ENCODE peak calls at places on chromosomes 7 and 10, in six cellular contexts. Y is GM10248, K is astrocyte of the cerebellum, O is heart right ventricle, L is cardiac muscle cell, J is adrenal gland. S is an unnamed sample.

GRCh38 chr10:122461367-122461728 is at the start of gene HTRA1:
- DNase-seq in O (peak; percentile 86), K (no peak), Y (no peak), L (peak; percentile 80), J (peak; percentile 80), S (peak; percentile 54)

GRCh38 chr10:80498833-80499671 is 38.6 kb upstream of the SH2D4B start:
- DNase-seq in K (peak; percentile 93), O (peak; percentile 88), J (peak; percentile 99), Y (no peak), L (peak; percentile 99), S (peak; percentile 95)

GRCh38 chr7:51279391-51280023 is 37.1 kb downstream of the COBL start:
- DNase-seq in L (no peak), K (no peak), J (no peak), O (no peak), Y (no peak), S (no peak)

GRCh38 chr10:80598084-80598798 is 60.5 kb downstream of the SH2D4B start:
- DNase-seq in Y (peak; percentile 42), L (no peak), J (no peak), O (no peak), K (no peak), S (no peak)

GRCh38 chr7:74199551-74200355 is 10.1 kb upstream of the LAT2 start:
- DNase-seq in L (no peak), J (no peak), Y (no peak), K (no peak), O (no peak), S (no peak)

GRCh38 chr7:98802088-98802780 is 67.6 kb downstream of the TMEM130 start:
- DNase-seq in O (peak; percentile 11), J (peak; percentile 61), K (peak; percentile 51), L (peak; percentile 81), Y (peak; percentile 84), S (no peak)

GRCh38 chr7:155021699-155022145 is 18.8 kb upstream of the PAXIP1 start:
- DNase-seq in J (no peak), O (no peak), K (no peak), Y (no peak), L (no peak), S (no peak)

GRCh38 chr7:159001811-159002210 is 142.9 kb downstream of the VIPR2 start:
- DNase-seq in J (no peak), O (no peak), K (no peak), Y (no peak), L (no peak), S (no peak)

GRCh38 chr10:46040004-46040403 is 6.1 kb downstream of the MSMB start:
- DNase-seq in Y (no peak), L (no peak), J (no peak), K (no peak), O (no peak), S (no peak)

GRCh38 chr10:132264966-132265877 is 42.5 kb downstream of the STK32C start:
- DNase-seq in O (peak; percentile 5), J (peak; percentile 37), K (no peak), L (no peak), Y (no peak), S (no peak)

GRCh38 chr10:80416401-80417098 is 8.2 kb downstream of the PRXL2A start:
- DNase-seq in O (peak; percentile 74), K (peak; percentile 49), Y (no peak), L (peak; percentile 93), J (no peak), S (no peak)

GRCh38 chr10:79079490-79080355 is 11.0 kb downstream of the ZMIZ1 start:
- DNase-seq in O (peak; percentile 62), J (peak; percentile 67), L (peak; percentile 42), K (no peak), Y (no peak), S (no peak)

GRCh38 chr7:27116019-27116411 is 13.5 kb upstream of the HOXA2 start:
- DNase-seq in O (no peak), K (no peak), Y (no peak), J (no peak), L (no peak), S (no peak)

GRCh38 chr10:102133373-102134195 is 744 bp downstream of the PPRC1 start:
- DNase-seq in O (peak; percentile 67), L (peak; percentile 85), Y (peak; percentile 67), K (no peak), J (peak; percentile 91), S (no peak)

GRCh38 chr7:80357530-80357929 is 154.3 kb downstream of the GNAT3 start:
- DNase-seq in O (no peak), Y (no peak), K (peak; percentile 15), J (no peak), L (peak; percentile 86), S (peak; percentile 81)

GRCh38 chr7:4255336-4255735 is 426.8 kb upstream of the FOXK1 start:
- DNase-seq in K (no peak), Y (no peak), O (no peak), L (no peak), J (no peak), S (no peak)

GRCh38 chr10:88037623-88038022 is 174.2 kb downstream of the PTEN start:
- DNase-seq in K (no peak), J (no peak), O (no peak), L (no peak), Y (no peak), S (no peak)

GRCh38 chr10:88114368-88114767 is 250.9 kb downstream of the PTEN start:
- DNase-seq in Y (peak; percentile 50), L (peak; percentile 39), O (peak; percentile 20), K (no peak), J (peak; percentile 40), S (no peak)

GRCh38 chr10:93376372-93377296 is 105.5 kb downstream of the MYOF start:
- DNase-seq in L (peak; percentile 91), Y (peak; percentile 65), J (peak; percentile 57), O (peak; percentile 25), K (peak; percentile 84), S (peak; percentile 72)

GRCh38 chr7:41058986-41059741 is 643.7 kb downstream of the INHBA start:
- DNase-seq in J (no peak), Y (no peak), K (no peak), O (no peak), L (peak; percentile 18), S (no peak)

GRCh38 chr10:127570036-127570435 is 20.9 kb downstream of the NPS start:
- DNase-seq in O (no peak), K (no peak), L (no peak), J (no peak), Y (no peak), S (no peak)

GRCh38 chr7:20172736-20173334 is 44.3 kb downstream of the MACC1 start:
- DNase-seq in Y (peak; percentile 37), O (no peak), J (peak; percentile 71), K (peak; percentile 47), L (peak; percentile 77), S (no peak)

GRCh38 chr7:1662101-1662500 is 8.0 kb upstream of the ELFN1 start:
- DNase-seq in Y (no peak), J (no peak), O (no peak), K (no peak), L (no peak), S (no peak)

GRCh38 chr7:100127866-100128601 is 1.3 kb downstream of the MBLAC1 start:
- DNase-seq in Y (peak; percentile 33), K (no peak), J (no peak), O (no peak), L (peak; percentile 23), S (no peak)

GRCh38 chr7:151507806-151508205 is 11.9 kb downstream of the RHEB start:
- DNase-seq in O (no peak), L (no peak), Y (no peak), K (no peak), J (no peak), S (no peak)

GRCh38 chr7:70432567-70433001 is 699.4 kb upstream of the GALNT17 start:
- DNase-seq in Y (no peak), J (no peak), K (no peak), L (no peak), O (no peak), S (no peak)

DNA sequence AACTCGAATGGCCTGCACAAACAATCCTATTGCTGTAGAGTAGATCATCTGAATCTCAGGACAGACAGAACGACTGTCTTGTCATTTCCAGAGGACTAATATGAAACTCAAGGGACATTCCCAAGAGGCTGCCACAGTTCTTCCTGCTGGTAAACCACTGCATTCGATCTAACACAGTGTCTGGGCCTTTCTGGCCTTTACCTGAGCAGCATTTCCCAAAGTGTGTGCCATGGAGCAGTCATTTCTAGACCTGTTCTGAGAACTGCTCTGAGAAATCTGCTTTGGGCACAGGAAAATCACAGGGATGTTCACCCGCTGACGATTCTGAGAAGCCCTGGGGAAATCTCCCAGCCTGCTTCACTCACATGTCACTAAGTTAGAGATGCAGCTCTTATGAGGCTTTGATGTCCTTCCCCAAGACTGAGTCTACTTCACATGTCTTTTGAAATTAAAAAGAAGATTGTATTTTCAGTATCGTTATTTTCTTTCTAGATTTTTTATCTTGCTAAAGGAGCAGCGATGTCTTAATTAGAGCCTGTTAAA is 18.4 kb downstream of the GPNMB start:
- DNase-seq in Y (no peak), L (no peak), O (no peak), K (no peak), J (no peak), S (no peak)
- TF ChIP-seq CTCF in Y (no peak), L (no peak), O (no peak), K (no peak), J (no peak), S (no peak)

GRCh38 chr10:84059526-84059925 is 79.8 kb upstream of the GHITM start:
- DNase-seq in J (no peak), O (no peak), L (peak; percentile 34), K (no peak), Y (no peak), S (no peak)
- TF ChIP-seq CTCF in J (no peak), O (no peak), L (peak; percentile 34), K (no peak), Y (no peak), S (no peak)

GRCh38 chr7:54680377-54681005 is 78.5 kb downstream of the SEC61G start:
- DNase-seq in J (no peak), O (no peak), K (no peak), L (no peak), Y (no peak), S (no peak)

GRCh38 chr7:54674891-54675290 is 84.1 kb downstream of the SEC61G start:
- DNase-seq in K (no peak), L (no peak), J (no peak), Y (no peak), O (no peak), S (no peak)

GRCh38 chr7:54679414-54679813 is 79.6 kb downstream of the SEC61G start:
- DNase-seq in J (no peak), O (no peak), Y (no peak), K (no peak), L (no peak), S (no peak)

GRCh38 chr7:54678763-54679396 is 80.1 kb downstream of the SEC61G start:
- DNase-seq in J (no peak), Y (no peak), O (no peak), L (no peak), K (no peak), S (no peak)
- TF ChIP-seq CTCF in J (no peak), Y (no peak), O (no peak), L (no peak), K (no peak), S (no peak)

DNA sequence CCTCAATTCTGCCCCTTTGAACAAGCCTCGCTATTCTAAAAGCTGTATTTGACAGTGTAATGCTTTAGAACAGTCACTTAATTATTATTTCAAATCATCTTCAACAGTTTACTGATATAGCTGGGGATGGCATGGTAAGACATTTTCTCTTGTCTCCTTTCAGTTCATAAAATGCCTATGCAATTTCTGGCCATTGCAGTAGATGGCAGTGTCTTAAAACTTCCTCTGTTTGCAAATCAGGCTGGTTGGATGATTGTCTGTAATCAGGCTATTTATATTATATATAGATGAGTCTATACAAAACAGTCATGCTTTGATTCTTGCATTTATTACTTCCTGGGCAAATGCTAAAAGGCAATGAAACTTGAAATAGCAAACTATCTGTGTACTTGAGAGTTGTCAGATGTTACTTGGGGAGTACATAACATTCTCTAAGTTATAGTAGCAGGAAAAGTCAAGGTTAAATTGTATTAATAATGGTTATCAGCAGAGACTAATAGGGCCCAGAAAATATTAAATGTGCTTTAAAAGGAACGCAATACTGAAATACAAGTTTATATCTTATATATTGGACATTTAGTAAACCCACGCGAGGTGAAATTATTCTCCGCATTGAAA is 55.5 kb upstream of the LHFPL3 start:
- DNase-seq in Y (peak; percentile 25), O (no peak), J (no peak), L (peak; percentile 53), K (peak; percentile 20), S (no peak)
- TF ChIP-seq CTCF in Y (peak; percentile 56), O (peak; percentile 40), J (peak; percentile 60), L (peak; percentile 68), K (peak; percentile 67), S (peak; percentile 56)